ENCODE peak calls at places on chromosome 6, in five cellular contexts. M is GM12878, O is PC-9, X is endothelial cell of umbilical vein, U is K562. G is an unnamed sample. For H3K4me1, the result is how much of the 10 kb centered on the place peaks cover.

GRCh38 chr6:125952764-125953501 is 3.6 kb upstream of the HINT3 start:
- DNase-seq in M (no peak), O (no peak), X (peak), U (no peak), G (peak)

GRCh38 chr6:2448826-2449571 is 203.6 kb upstream of the GMDS start:
- DNase-seq in M (no peak), O (peak), X (peak), U (peak), G (peak)

GRCh38 chr6:97626586-97627441 is 343.8 kb upstream of the MMS22L start:
- DNase-seq in M (no peak), O (no peak), X (no peak), U (no peak), G (no peak)

GRCh38 chr6:35489995-35490791 is 6.7 kb downstream of the TEAD3 start:
- DNase-seq in M (no peak), O (no peak), X (no peak), U (peak), G (no peak)

GRCh38 chr6:135231469-135231844 is 50.3 kb downstream of the MYB start:
- DNase-seq in M (peak), O (no peak), X (no peak), U (no peak), G (peak)

GRCh38 chr6:142566628-142567396 is 265.0 kb downstream of the ADGRG6 start:
- DNase-seq in M (peak), O (peak), X (peak), U (peak), G (peak)

GRCh38 chr6:17866876-17867444 is 120.5 kb downstream of the KIF13A start:
- DNase-seq in M (no peak), O (no peak), X (no peak), U (no peak), G (no peak)

GRCh38 chr6:133945158-133945557 is 7.9 kb upstream of the TBPL1 start:
- DNase-seq in M (no peak), O (peak), X (no peak), U (no peak), G (no peak)

GRCh38 chr6:136244061-136244616 is 6.0 kb downstream of the MTFR2 start:
- DNase-seq in M (no peak), O (no peak), X (no peak), U (no peak), G (no peak)

GRCh38 chr6:72621243-72622093 is at the start of gene KCNQ5:
- DNase-seq in M (no peak), O (peak), X (no peak), U (peak), G (no peak)

GRCh38 chr6:40112350-40112749 is 178.1 kb upstream of the MOCS1 start:
- DNase-seq in M (no peak), O (no peak), X (no peak), U (no peak), G (no peak)

GRCh38 chr6:28867078-28867414 is 56.7 kb downstream of the TRIM27 start:
- DNase-seq in M (no peak), O (no peak), X (no peak), U (peak), G (no peak)

GRCh38 chr6:142744836-142745235 is 200.1 kb downstream of the HIVEP2 start:
- DNase-seq in M (no peak), O (no peak), X (no peak), U (no peak), G (no peak)

GRCh38 chr6:139064981-139065665 is 36.6 kb downstream of the ABRACL start:
- DNase-seq in M (no peak), O (no peak), X (no peak), U (no peak), G (no peak)

GRCh38 chr6:8079116-8079515 is 14.9 kb upstream of the BLOC1S5 start:
- DNase-seq in M (no peak), O (no peak), X (no peak), U (no peak), G (no peak)

GRCh38 chr6:43735642-43736199 is 34.3 kb upstream of the VEGFA start:
- DNase-seq in M (no peak), O (no peak), X (no peak), U (no peak), G (no peak)

GRCh38 chr6:20438462-20439070 is 36.9 kb downstream of the E2F3 start:
- DNase-seq in M (no peak), O (no peak), X (no peak), U (no peak), G (no peak)

GRCh38 chr6:136607204-136607931 is 57.1 kb upstream of the MAP7 start:
- DNase-seq in M (no peak), O (no peak), X (peak), U (no peak), G (no peak)

GRCh38 chr6:15444081-15444731 is 198.3 kb downstream of the JARID2 start:
- DNase-seq in M (no peak), O (no peak), X (no peak), U (no peak), G (no peak)
- H3K4me1 ChIP-seq in M (under half), O (half or more), X (under half), U (under half), G (under half)

GRCh38 chr6:113375950-113376846 is 480.9 kb upstream of the MARCKS start:
- DNase-seq in M (no peak), O (no peak), X (peak), U (no peak), G (no peak)
- H2AFZ ChIP-seq in M (no peak), O (no peak), X (peak), U (no peak), G (no peak)

DNA sequence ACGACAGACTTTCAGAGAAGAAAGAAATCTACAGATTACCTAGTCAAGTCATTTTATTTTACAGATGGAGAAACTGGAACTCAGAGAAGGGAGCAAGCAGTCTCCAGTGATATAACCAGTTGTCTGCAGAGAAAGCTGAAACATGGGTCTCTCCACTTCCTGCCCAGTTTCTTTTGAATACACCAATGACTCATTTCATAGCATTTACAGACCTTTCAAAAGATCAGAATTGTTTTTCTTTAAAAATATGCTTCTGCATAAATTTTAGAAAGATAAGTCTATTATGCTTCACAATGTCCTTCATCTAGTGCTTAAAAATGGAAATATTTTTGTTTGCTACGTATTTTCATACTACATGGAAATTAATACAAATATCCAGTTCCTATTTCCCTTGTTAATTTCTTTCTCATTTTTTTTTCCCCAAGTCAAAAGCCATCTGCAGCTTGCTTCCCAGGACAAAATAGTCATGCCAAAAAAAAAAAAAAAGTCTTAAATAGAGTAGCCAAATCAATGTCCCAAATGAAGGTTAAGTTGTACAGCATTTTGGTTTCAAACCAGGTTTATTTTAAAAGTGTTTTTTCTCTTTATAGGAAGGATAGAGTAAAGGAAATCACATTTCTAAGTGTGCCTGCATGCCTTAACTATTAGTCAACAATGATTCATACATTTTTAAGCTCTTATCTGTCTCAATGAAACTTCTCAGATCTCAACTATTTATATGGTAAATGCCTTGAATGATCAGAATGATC is 36.9 kb downstream of the ARHGAP18 start:
- DNase-seq in M (peak), O (peak), X (peak), U (no peak), G (peak)
- H3K4me1 ChIP-seq in M (half or more), O (under half), X (half or more), U (half or more), G (under half)

DNA sequence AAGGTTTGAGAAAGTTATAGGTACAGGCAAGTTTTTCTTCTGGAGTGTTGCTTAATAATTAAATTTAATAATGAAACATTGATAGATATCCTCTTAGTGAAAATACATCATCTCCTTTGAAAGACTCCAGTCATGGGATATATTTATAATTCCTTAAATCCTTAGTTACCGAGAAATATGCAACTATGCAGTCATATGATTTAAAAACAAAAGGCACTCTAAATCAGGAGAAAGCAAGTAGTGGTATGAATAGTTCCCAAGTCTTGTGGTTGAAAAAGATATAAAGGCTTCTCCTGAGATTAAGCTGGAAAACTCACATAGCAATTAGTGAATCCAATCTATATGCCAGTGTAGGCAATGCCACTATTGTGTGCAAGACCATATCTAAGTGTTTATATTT is 475.4 kb downstream of the EYS start:
- DNase-seq in M (no peak), O (no peak), X (no peak), U (no peak), G (no peak)
- H2AFZ ChIP-seq in M (no peak), O (no peak), X (no peak), U (no peak), G (no peak)

DNA sequence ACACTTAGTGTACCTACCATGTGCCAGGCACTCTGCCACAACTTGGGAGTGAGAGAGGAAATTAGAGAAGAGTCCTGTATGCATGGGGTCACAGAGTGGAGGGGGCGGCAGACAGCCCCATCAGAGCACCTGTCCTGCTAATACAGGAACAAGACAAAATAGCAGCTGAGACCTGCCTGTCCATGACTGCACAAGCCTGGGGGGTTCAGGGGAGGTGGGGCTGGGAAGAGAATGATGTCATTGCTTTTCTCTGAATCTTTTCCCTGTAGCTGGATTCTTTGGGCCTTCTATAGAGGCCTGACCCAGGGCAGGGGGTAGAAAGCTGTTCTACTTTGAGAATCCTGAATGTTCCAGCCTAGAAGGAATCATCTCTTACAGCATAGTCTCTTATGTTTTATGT is 37.4 kb downstream of the FOXP4 start:
- DNase-seq in M (no peak), O (no peak), X (no peak), U (no peak), G (no peak)
- H3K4me1 ChIP-seq in M (under half), O (under half), X (under half), U (under half), G (under half)

GRCh38 chr6:68915591-68915990 is 280.5 kb downstream of the ADGRB3 start:
- DNase-seq in M (no peak), O (no peak), X (no peak), U (no peak), G (no peak)
- H2AFZ ChIP-seq in M (no peak), O (no peak), X (no peak), U (no peak), G (no peak)

DNA sequence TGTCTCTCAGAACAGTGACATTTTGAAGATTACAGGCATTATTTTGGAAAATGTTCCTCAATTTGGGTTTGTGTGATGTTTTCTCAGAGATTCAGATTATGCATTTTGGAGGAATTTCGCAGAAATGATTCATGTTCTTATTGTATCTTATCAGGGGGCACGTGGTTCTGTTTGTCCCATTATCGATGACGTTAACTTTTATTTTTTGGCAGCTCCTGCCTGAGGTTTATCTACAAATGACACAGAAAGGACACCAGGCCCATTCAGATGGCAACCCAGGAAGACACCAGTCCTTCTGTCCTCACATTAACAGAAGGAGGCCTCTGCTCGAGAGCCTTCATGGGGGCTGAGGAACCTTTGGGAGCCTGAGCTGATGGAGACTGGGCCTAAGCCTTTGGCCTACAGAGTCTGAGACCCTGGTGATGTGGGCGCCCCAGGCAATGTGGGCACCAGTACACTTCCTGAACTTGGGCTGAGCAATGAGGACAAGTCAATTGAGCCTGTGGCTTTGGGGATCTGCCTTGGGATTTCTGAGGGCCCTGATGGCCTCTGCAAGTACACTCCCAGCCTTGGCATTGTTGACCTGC is 41.2 kb upstream of the EZR start:
- DNase-seq in M (no peak), O (no peak), X (no peak), U (no peak), G (no peak)
- H3K4me1 ChIP-seq in M (under half), O (half or more), X (under half), U (under half), G (under half)

DNA sequence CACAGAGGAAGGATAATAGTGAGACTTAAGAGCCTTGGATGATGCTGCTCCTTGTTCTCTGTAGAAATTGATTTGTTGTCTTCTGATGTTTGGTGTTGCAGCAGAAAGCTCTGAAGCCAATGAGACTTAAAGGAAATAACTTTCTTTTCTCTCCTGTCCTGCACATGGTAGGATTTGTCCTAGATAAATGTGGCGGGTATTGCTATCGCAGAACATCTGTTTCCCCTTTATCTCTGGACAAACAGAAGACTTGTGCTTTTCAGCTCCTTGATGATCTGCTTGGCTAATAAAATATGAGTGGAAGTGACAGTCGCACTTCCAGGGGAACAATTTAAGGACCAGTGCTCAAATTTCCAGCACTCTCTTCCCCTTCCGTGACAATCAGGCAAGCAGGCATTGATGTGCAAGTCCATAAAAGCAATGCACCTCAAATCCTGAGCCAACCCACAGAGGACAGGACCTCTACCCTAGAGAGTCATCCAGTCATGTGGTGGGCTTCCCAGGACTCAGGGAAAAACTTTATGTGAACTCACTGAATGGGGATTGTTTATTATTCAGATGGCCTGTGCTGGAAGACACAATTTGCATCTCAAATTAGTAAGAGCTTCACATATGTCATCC is 9.9 kb upstream of the NCR2 start:
- DNase-seq in M (no peak), O (no peak), X (no peak), U (no peak), G (no peak)
- H2AFZ ChIP-seq in M (no peak), O (no peak), X (no peak), U (peak), G (no peak)

G was measured in MM.1S.